ENCODE peak calls at places on chromosome 21, in four cellular contexts. T is M059J, V is cardiac muscle cell, M is NCI-H345. X is an unnamed sample.

GRCh38 chr21:15466329-15466728 is 263.5 kb upstream of the USP25 start:
- DNase-seq in T (no peak), V (no peak), M (no peak), X (no peak)

GRCh38 chr21:46517361-46517760 is 58.7 kb downstream of the DIP2A start:
- DNase-seq in T (no peak), V (no peak), M (no peak), X (no peak)

GRCh38 chr21:40176732-40177131 is 309.5 kb downstream of the PCP4 start:
- DNase-seq in T (no peak), V (no peak), M (peak), X (no peak)

GRCh38 chr21:37642493-37642892 is 273.8 kb downstream of the KCNJ6 start:
- DNase-seq in T (peak), V (peak), M (peak), X (peak)

GRCh38 chr21:33976082-33976979 is 60.7 kb upstream of the ATP5PO start:
- DNase-seq in T (peak), V (peak), M (no peak), X (peak)

GRCh38 chr21:35428489-35428888 is 379.4 kb upstream of the RUNX1 start:
- DNase-seq in T (peak), V (peak), M (no peak), X (no peak)

GRCh38 chr21:44428281-44428942 is 26.9 kb upstream of the LRRC3 start:
- DNase-seq in T (peak), V (no peak), M (peak), X (peak)

GRCh38 chr21:25133939-25134338 is 473.3 kb downstream of the MRPL39 start:
- DNase-seq in T (peak), V (no peak), M (no peak), X (no peak)

GRCh38 chr21:14064296-14064645 is 146.5 kb downstream of the LIPI start:
- DNase-seq in T (no peak), V (no peak), M (no peak), X (no peak)

GRCh38 chr21:29321217-29321616 is 22.5 kb downstream of the BACH1 start:
- DNase-seq in T (no peak), V (no peak), M (no peak), X (no peak)

GRCh38 chr21:25494804-25495203 is 112.5 kb downstream of the MRPL39 start:
- DNase-seq in T (no peak), V (no peak), M (no peak), X (no peak)

GRCh38 chr21:14725219-14725618 is 179.1 kb upstream of the SAMSN1 start:
- DNase-seq in T (no peak), V (no peak), M (no peak), X (no peak)

GRCh38 chr21:33101300-33102005 is 31.5 kb downstream of the OLIG1 start:
- DNase-seq in T (no peak), V (no peak), M (no peak), X (no peak)

GRCh38 chr21:37878946-37879660 is 37.2 kb downstream of the KCNJ6 start:
- DNase-seq in T (peak), V (no peak), M (no peak), X (peak)

GRCh38 chr21:29436143-29436542 is 137.4 kb downstream of the BACH1 start:
- DNase-seq in T (no peak), V (no peak), M (no peak), X (no peak)

GRCh38 chr21:31624181-31624580 is 35.3 kb upstream of the SOD1 start:
- DNase-seq in T (no peak), V (no peak), M (no peak), X (no peak)

GRCh38 chr21:43950481-43950880 is 61.6 kb upstream of the TRAPPC10 start:
- DNase-seq in T (no peak), V (no peak), M (no peak), X (no peak)

GRCh38 chr21:28069446-28069845 is 923.2 kb downstream of the LTN1 start:
- DNase-seq in T (peak), V (no peak), M (no peak), X (no peak)